ENCODE peak calls at places on chromosomes 5 and 9, in four cellular contexts. W is foreskin fibroblast; T is cardiac muscle cell; D is CD4-positive, alpha-beta memory T cell. K is an unnamed sample.

GRCh38 chr5:125835293-125836172 is 587.7 kb upstream of the GRAMD2B start:
- DNase-seq in W (no peak), T (peak), D (no peak), K (peak)

GRCh38 chr5:88883059-88883565 is at the start of gene MEF2C:
- DNase-seq in W (peak), T (peak), D (no peak), K (peak)

GRCh38 chr5:61139094-61139873 is 23.0 kb downstream of the SMIM15 start:
- DNase-seq in W (no peak), T (peak), D (no peak), K (no peak)

GRCh38 chr9:21031091-21031817 is at the start of gene HACD4:
- DNase-seq in W (peak), T (peak), D (peak), K (peak)

GRCh38 chr9:93083592-93084470 is 12.2 kb upstream of the CARD19 start:
- DNase-seq in W (no peak), T (no peak), D (no peak), K (no peak)

GRCh38 chr5:87139795-87140194 is 127.9 kb upstream of the RASA1 start:
- DNase-seq in W (no peak), T (no peak), D (no peak), K (no peak)

GRCh38 chr5:54093081-54093492 is 217.3 kb downstream of the ARL15 start:
- DNase-seq in W (no peak), T (no peak), D (no peak), K (no peak)

GRCh38 chr5:82597437-82597836 is 319.3 kb upstream of the RPS23 start:
- DNase-seq in W (no peak), T (no peak), D (no peak), K (no peak)

GRCh38 chr5:61455179-61456006 is 123.3 kb downstream of the ZSWIM6 start:
- DNase-seq in W (no peak), T (no peak), D (no peak), K (no peak)

GRCh38 chr5:173481821-173482220 is 134.6 kb downstream of the BOD1 start:
- DNase-seq in W (no peak), T (no peak), D (no peak), K (no peak)

GRCh38 chr5:170154297-170154696 is 48.6 kb downstream of the FOXI1 start:
- DNase-seq in W (no peak), T (no peak), D (no peak), K (no peak)

GRCh38 chr9:125172351-125172750 is 17.3 kb downstream of the PPP6C start:
- DNase-seq in W (no peak), T (peak), D (no peak), K (peak)

GRCh38 chr5:172453206-172453985 is 929 bp downstream of the SH3PXD2B start:
- DNase-seq in W (peak), T (peak), D (no peak), K (peak)

GRCh38 chr5:9523090-9523813 is 22.6 kb downstream of the SEMA5A start:
- DNase-seq in W (peak), T (no peak), D (no peak), K (no peak)

GRCh38 chr9:6959275-6960000 is 201.7 kb downstream of the KDM4C start:
- DNase-seq in W (no peak), T (no peak), D (no peak), K (peak)

GRCh38 chr9:37747271-37747753 is 6.3 kb upstream of the TRMT10B start:
- DNase-seq in W (peak), T (peak), D (peak), K (peak)

GRCh38 chr9:133699546-133699945 is 38.6 kb downstream of the SARDH start:
- DNase-seq in W (no peak), T (peak), D (no peak), K (no peak)

K was measured in lung microvascular endothelial cell.